ENCODE peak calls at places on chromosome 6, in ten cellular contexts. K is spleen; Y is GM06990; U is upper lobe of left lung; E is coronary artery; I is T-helper 2 cell; P is OCI-LY7; G is psoas muscle; O is GM10248; A is central memory CD8-positive, alpha-beta T cell. T is an unnamed sample.

GRCh38 chr6:112683106-112683505 is 336.0 kb downstream of the RFPL4B start:
- DNase-seq in K (no peak), Y (no peak), U (no peak), E (no peak), I (no peak), P (no peak), G (no peak), O (no peak), A (no peak), T (no peak)

GRCh38 chr6:52157301-52157930 is 28.8 kb upstream of the IL17A start:
- DNase-seq in K (no peak), Y (peak), U (no peak), E (no peak), I (no peak), P (no peak), G (no peak), O (peak), A (no peak), T (no peak)

GRCh38 chr6:152094992-152095592 is 287.6 kb downstream of the ESR1 start:
- DNase-seq in K (no peak), Y (no peak), U (peak), E (peak), I (no peak), P (no peak), G (peak), O (no peak), A (no peak), T (no peak)

GRCh38 chr6:143718463-143718862 is 40.7 kb downstream of the PHACTR2 start:
- DNase-seq in K (no peak), Y (no peak), U (no peak), E (no peak), I (no peak), P (no peak), G (no peak), O (no peak), A (no peak), T (no peak)

GRCh38 chr6:20377623-20378265 is 23.9 kb upstream of the E2F3 start:
- DNase-seq in K (no peak), Y (no peak), U (no peak), E (no peak), I (no peak), P (peak), G (no peak), O (no peak), A (no peak), T (no peak)

GRCh38 chr6:119110601-119111548 is 32.4 kb upstream of the FAM184A start:
- DNase-seq in K (no peak), Y (no peak), U (peak), E (no peak), I (peak), P (peak), G (no peak), O (peak), A (peak), T (no peak)

GRCh38 chr6:169895000-169895759 is 143.8 kb downstream of the ERMARD start:
- DNase-seq in K (no peak), Y (no peak), U (no peak), E (peak), I (no peak), P (peak), G (no peak), O (no peak), A (no peak), T (no peak)

GRCh38 chr6:133953634-133954415 is 801 bp downstream of the TBPL1 start:
- DNase-seq in K (no peak), Y (no peak), U (no peak), E (no peak), I (no peak), P (peak), G (no peak), O (no peak), A (no peak), T (no peak)

GRCh38 chr6:115819506-115819905 is 241.2 kb downstream of the FRK start:
- DNase-seq in K (no peak), Y (no peak), U (no peak), E (no peak), I (no peak), P (no peak), G (no peak), O (no peak), A (no peak), T (no peak)

GRCh38 chr6:42295181-42295580 is 77.5 kb upstream of the MRPS10 start:
- DNase-seq in K (no peak), Y (no peak), U (no peak), E (no peak), I (no peak), P (no peak), G (no peak), O (no peak), A (no peak), T (no peak)

GRCh38 chr6:44603044-44603686 is 215.7 kb downstream of the CDC5L start:
- DNase-seq in K (no peak), Y (no peak), U (no peak), E (no peak), I (no peak), P (no peak), G (no peak), O (no peak), A (no peak), T (no peak)

T was measured in activated gamma-delta T cell.